ENCODE peak calls at places on chromosomes 16 and 17, in four cellular contexts. One of them, this sample, is unnamed.

GRCh38 chr16:22888791-22889190 is 74.8 kb downstream of the HS3ST2 start:
- DNase-seq in left ventricle myocardium inferior: no peak
- DNase-seq in Panc1: no peak
- DNase-seq in mammary epithelial cell: no peak
- DNase-seq in this sample: no peak

GRCh38 chr17:8359769-8360168 is 16.7 kb downstream of the KRABD2 start:
- DNase-seq in left ventricle myocardium inferior: no peak
- DNase-seq in Panc1: no peak
- DNase-seq in mammary epithelial cell: peak; percentile 71
- DNase-seq in this sample: no peak

GRCh38 chr17:50559674-50560184 is 786 bp upstream of the CACNA1G start:
- DNase-seq in left ventricle myocardium inferior: peak; percentile 42
- DNase-seq in Panc1: no peak
- DNase-seq in mammary epithelial cell: peak; percentile 52
- DNase-seq in this sample: peak; percentile 89

GRCh38 chr16:86239381-86239780 is 270.9 kb upstream of the FOXF1 start:
- DNase-seq in left ventricle myocardium inferior: no peak
- DNase-seq in Panc1: no peak
- DNase-seq in mammary epithelial cell: no peak
- DNase-seq in this sample: no peak

GRCh38 chr17:29581583-29582253 is 7.7 kb downstream of the GIT1 start:
- DNase-seq in left ventricle myocardium inferior: peak; percentile 14
- DNase-seq in Panc1: no peak
- DNase-seq in mammary epithelial cell: peak; percentile 91
- DNase-seq in this sample: peak; percentile 60

GRCh38 chr16:27109666-27110523 is 43.2 kb downstream of the C16orf82 start:
- DNase-seq in left ventricle myocardium inferior: peak; percentile 87
- DNase-seq in Panc1: no peak
- DNase-seq in mammary epithelial cell: peak; percentile 53
- DNase-seq in this sample: no peak

GRCh38 chr17:74330446-74330845 is 4.4 kb downstream of the KIF19 start:
- DNase-seq in left ventricle myocardium inferior: no peak
- DNase-seq in Panc1: no peak
- DNase-seq in mammary epithelial cell: no peak
- DNase-seq in this sample: no peak

GRCh38 chr17:32786169-32786568 is 90.8 kb downstream of the MYO1D start:
- DNase-seq in left ventricle myocardium inferior: no peak
- DNase-seq in Panc1: no peak
- DNase-seq in mammary epithelial cell: no peak
- DNase-seq in this sample: no peak

GRCh38 chr16:68910051-68910450 is 66.7 kb downstream of the TANGO6 start:
- DNase-seq in left ventricle myocardium inferior: no peak
- DNase-seq in Panc1: no peak
- DNase-seq in mammary epithelial cell: no peak
- DNase-seq in this sample: no peak

GRCh38 chr17:36777118-36777517 is 160.2 kb upstream of the LHX1 start:
- DNase-seq in left ventricle myocardium inferior: no peak
- DNase-seq in Panc1: no peak
- DNase-seq in mammary epithelial cell: no peak
- DNase-seq in this sample: no peak

GRCh38 chr16:23952128-23953041 is 116.6 kb downstream of the PRKCB start:
- DNase-seq in left ventricle myocardium inferior: no peak
- DNase-seq in Panc1: no peak
- DNase-seq in mammary epithelial cell: no peak
- DNase-seq in this sample: no peak

GRCh38 chr17:83137523-83137922 is 58.1 kb downstream of the METRNL start:
- DNase-seq in left ventricle myocardium inferior: no peak
- DNase-seq in Panc1: no peak
- DNase-seq in mammary epithelial cell: no peak
- DNase-seq in this sample: no peak

GRCh38 chr17:75978938-75979704 is at the start of the genes ACOX1 and TEN1:
- DNase-seq in left ventricle myocardium inferior: peak; percentile 98
- DNase-seq in Panc1: peak; percentile 64
- DNase-seq in mammary epithelial cell: peak; percentile 94
- DNase-seq in this sample: peak; percentile 98

GRCh38 chr16:68486671-68487495 is 38.6 kb upstream of the SMPD3 start:
- DNase-seq in left ventricle myocardium inferior: no peak
- DNase-seq in Panc1: no peak
- DNase-seq in mammary epithelial cell: no peak
- DNase-seq in this sample: no peak

GRCh38 chr16:21704733-21705132 is 41.0 kb downstream of the OTOA start:
- DNase-seq in left ventricle myocardium inferior: no peak
- DNase-seq in Panc1: no peak
- DNase-seq in mammary epithelial cell: no peak
- DNase-seq in this sample: no peak

GRCh38 chr17:7560172-7561027 is 1.3 kb upstream of the SENP3 start:
- DNase-seq in left ventricle myocardium inferior: peak; percentile 61
- DNase-seq in Panc1: no peak
- DNase-seq in mammary epithelial cell: peak; percentile 70
- DNase-seq in this sample: no peak

GRCh38 chr17:22337467-22337866 is 645.1 kb downstream of the KCNJ18 start:
- DNase-seq in left ventricle myocardium inferior: no peak
- DNase-seq in Panc1: no peak
- DNase-seq in mammary epithelial cell: no peak
- DNase-seq in this sample: no peak

GRCh38 chr16:77335652-77336234 is 99.1 kb downstream of the ADAMTS18 start:
- DNase-seq in left ventricle myocardium inferior: no peak
- DNase-seq in Panc1: no peak
- DNase-seq in mammary epithelial cell: no peak
- DNase-seq in this sample: no peak

GRCh38 chr17:36503456-36504155 is 17.1 kb downstream of the ZNHIT3 start:
- DNase-seq in left ventricle myocardium inferior: no peak
- DNase-seq in Panc1: no peak
- DNase-seq in mammary epithelial cell: no peak
- DNase-seq in this sample: no peak

GRCh38 chr17:7442142-7442541 is 2.7 kb upstream of the CHRNB1 start:
- DNase-seq in left ventricle myocardium inferior: no peak
- DNase-seq in Panc1: no peak
- DNase-seq in mammary epithelial cell: no peak
- DNase-seq in this sample: no peak

GRCh38 chr17:48563867-48564199 is 14.3 kb downstream of the HOXB4 start:
- DNase-seq in left ventricle myocardium inferior: no peak
- DNase-seq in Panc1: no peak
- DNase-seq in mammary epithelial cell: no peak
- DNase-seq in this sample: no peak

GRCh38 chr17:29726721-29727252 is 104.1 kb upstream of the CORO6 start:
- DNase-seq in left ventricle myocardium inferior: no peak
- DNase-seq in Panc1: no peak
- DNase-seq in mammary epithelial cell: no peak
- DNase-seq in this sample: no peak

GRCh38 chr16:79627092-79627491 is 26.6 kb upstream of the MAF start:
- DNase-seq in left ventricle myocardium inferior: no peak
- DNase-seq in Panc1: no peak
- DNase-seq in mammary epithelial cell: no peak
- DNase-seq in this sample: no peak

GRCh38 chr17:357634-358033 is 5.0 kb upstream of the RPH3AL start:
- DNase-seq in left ventricle myocardium inferior: no peak
- DNase-seq in Panc1: no peak
- DNase-seq in mammary epithelial cell: no peak
- DNase-seq in this sample: no peak

GRCh38 chr17:1379930-1380313 is 20.1 kb downstream of the YWHAE start:
- DNase-seq in left ventricle myocardium inferior: no peak
- DNase-seq in Panc1: no peak
- DNase-seq in mammary epithelial cell: peak; percentile 43
- DNase-seq in this sample: no peak
- H3K4me1 ChIP-seq in left ventricle myocardium inferior: peaks cover 100% of the 10 kb centered on the region
- H3K4me1 ChIP-seq in Panc1: peaks cover 51% of the 10 kb centered on the region
- H3K4me1 ChIP-seq in mammary epithelial cell: peaks cover 6% of the 10 kb centered on the region
- H3K4me1 ChIP-seq in this sample: peaks cover 69% of the 10 kb centered on the region

DNA sequence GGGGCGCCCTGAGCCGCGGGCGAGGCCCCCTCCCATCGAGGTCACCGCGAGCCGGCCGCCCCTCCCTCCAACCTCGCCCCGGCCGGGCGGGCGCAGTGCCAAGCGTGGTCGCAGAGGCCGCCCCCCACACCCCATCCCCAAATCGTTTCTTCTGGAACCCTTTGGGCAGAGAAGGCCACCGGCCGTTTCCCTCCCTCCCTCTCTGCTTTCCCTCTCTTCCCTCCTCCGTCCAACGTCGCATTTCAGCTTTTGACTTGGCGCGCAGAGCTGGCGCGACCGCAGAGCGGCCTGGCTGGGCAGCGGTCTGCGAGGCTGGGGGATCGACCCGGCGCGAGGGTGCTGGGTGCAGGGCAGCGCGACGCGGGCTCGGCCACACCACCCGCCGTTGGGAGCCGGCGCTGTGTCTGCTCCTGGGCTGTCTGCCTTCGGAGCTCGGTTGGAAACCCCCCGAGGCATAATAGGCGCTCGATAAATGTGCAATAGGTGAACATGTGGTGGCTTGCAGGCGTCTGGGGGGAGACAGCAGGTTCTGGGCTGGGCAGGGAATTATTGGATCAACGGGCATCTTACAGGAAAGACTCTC is 2.9 kb upstream of the NTN3 start:
- DNase-seq in left ventricle myocardium inferior: no peak
- DNase-seq in Panc1: no peak
- DNase-seq in mammary epithelial cell: peak; percentile 78
- DNase-seq in this sample: no peak
- H3K4me3 ChIP-seq in left ventricle myocardium inferior: peak overlapping the region; percentile 74
- H3K4me3 ChIP-seq in Panc1: peak overlapping the region; percentile 42
- H3K4me3 ChIP-seq in mammary epithelial cell: peak overlapping the region; percentile 53
- H3K4me3 ChIP-seq in this sample: peak overlapping the region; percentile 66

GRCh38 chr17:39769974-39770587 is 32.3 kb downstream of the GRB7 start:
- DNase-seq in left ventricle myocardium inferior: no peak
- DNase-seq in Panc1: peak; percentile 13
- DNase-seq in mammary epithelial cell: peak; percentile 100
- DNase-seq in this sample: no peak

GRCh38 chr17:39774043-39774442 is 36.3 kb downstream of the GRB7 start:
- DNase-seq in left ventricle myocardium inferior: no peak
- DNase-seq in Panc1: no peak
- DNase-seq in mammary epithelial cell: no peak
- DNase-seq in this sample: no peak

GRCh38 chr17:39772415-39772814 is 34.7 kb downstream of the GRB7 start:
- DNase-seq in left ventricle myocardium inferior: no peak
- DNase-seq in Panc1: no peak
- DNase-seq in mammary epithelial cell: no peak
- DNase-seq in this sample: no peak

GRCh38 chr17:39775075-39775474 is 37.3 kb downstream of the GRB7 start:
- DNase-seq in left ventricle myocardium inferior: no peak
- DNase-seq in Panc1: no peak
- DNase-seq in mammary epithelial cell: no peak
- DNase-seq in this sample: no peak

DNA sequence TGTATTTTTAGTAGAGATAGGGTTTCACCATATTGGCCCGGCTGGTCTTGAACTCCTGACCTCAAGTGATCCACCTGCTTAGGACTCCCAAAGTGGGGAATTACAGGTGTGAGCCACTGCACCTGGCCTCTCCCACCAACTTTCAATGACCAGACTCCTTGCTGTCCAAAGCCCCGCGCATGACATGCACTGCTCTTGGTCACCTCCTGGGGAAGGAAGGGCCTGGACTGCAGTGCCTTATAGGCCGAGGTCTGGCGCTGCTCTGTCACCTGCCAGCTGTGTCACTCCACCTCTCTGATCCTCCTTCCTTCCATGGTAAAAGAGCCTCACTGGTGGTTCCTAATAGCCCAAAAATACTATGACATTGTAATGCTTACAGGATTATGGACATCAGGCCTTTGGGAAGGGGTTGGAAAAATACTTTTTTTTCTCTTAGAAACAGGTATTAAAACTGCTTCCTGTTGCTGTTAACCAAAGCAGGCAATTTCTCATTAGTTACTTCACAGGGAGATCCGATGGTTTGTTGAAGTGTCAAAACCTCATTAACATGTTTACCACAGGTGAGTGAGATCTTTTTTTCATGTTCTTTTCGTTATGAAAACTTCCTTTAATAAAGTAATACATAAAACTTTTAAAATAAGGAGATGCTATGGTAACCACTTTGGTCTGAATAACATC is 35.4 kb downstream of the GRB7 start:
- DNase-seq in left ventricle myocardium inferior: no peak
- DNase-seq in Panc1: no peak
- DNase-seq in mammary epithelial cell: no peak
- DNase-seq in this sample: no peak
- H3K27me3 ChIP-seq in left ventricle myocardium inferior: peaks cover 64% of the 10 kb centered on the region
- H3K27me3 ChIP-seq in Panc1: peaks cover 12% of the 10 kb centered on the region
- H3K27me3 ChIP-seq in mammary epithelial cell: peaks cover 41% of the 10 kb centered on the region
- H3K27me3 ChIP-seq in this sample: no peaks in the 10 kb centered on the region

GRCh38 chr17:73027130-73027741 is 65.3 kb downstream of the SLC39A11 start:
- DNase-seq in left ventricle myocardium inferior: no peak
- DNase-seq in Panc1: no peak
- DNase-seq in mammary epithelial cell: no peak
- DNase-seq in this sample: no peak
- H3K4me1 ChIP-seq in left ventricle myocardium inferior: peaks cover 7% of the 10 kb centered on the region
- H3K4me1 ChIP-seq in Panc1: no peaks in the 10 kb centered on the region
- H3K4me1 ChIP-seq in mammary epithelial cell: no peaks in the 10 kb centered on the region
- H3K4me1 ChIP-seq in this sample: no peaks in the 10 kb centered on the region

DNA sequence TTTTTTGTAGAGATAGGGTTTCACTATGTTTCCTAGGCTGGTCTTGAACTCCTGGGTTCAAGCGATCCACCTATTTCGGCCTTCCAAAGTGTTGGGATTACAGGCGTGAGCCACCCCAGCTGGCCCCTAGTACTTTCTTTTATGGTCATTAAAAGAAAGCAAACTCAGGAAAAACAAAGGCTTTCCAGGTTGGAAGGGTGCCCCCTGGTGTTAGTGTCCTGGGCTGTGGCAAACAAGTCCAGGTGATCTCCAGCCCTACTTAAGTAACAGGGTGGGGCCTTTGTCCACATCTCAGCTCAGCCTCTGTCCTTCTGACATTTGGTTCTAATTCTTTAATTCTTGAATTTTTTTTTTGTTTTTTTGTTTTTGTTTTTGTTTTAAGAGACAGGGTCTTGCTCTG is 6.9 kb downstream of the IGFBP4 start:
- DNase-seq in left ventricle myocardium inferior: no peak
- DNase-seq in Panc1: no peak
- DNase-seq in mammary epithelial cell: peak; percentile 39
- DNase-seq in this sample: no peak
- H3K4me3 ChIP-seq in left ventricle myocardium inferior: peak overlapping the region; percentile 90
- H3K4me3 ChIP-seq in Panc1: no peak overlapping the region
- H3K4me3 ChIP-seq in mammary epithelial cell: no peak overlapping the region
- H3K4me3 ChIP-seq in this sample: no peak overlapping the region

GRCh38 chr16:57950382-57950781 is 20.5 kb downstream of the CNGB1 start:
- DNase-seq in left ventricle myocardium inferior: no peak
- DNase-seq in Panc1: no peak
- DNase-seq in mammary epithelial cell: no peak
- DNase-seq in this sample: no peak
- H3K27me3 ChIP-seq in left ventricle myocardium inferior: peaks cover 22% of the 10 kb centered on the region
- H3K27me3 ChIP-seq in Panc1: no peaks in the 10 kb centered on the region
- H3K27me3 ChIP-seq in mammary epithelial cell: no peaks in the 10 kb centered on the region
- H3K27me3 ChIP-seq in this sample: no peaks in the 10 kb centered on the region

DNA sequence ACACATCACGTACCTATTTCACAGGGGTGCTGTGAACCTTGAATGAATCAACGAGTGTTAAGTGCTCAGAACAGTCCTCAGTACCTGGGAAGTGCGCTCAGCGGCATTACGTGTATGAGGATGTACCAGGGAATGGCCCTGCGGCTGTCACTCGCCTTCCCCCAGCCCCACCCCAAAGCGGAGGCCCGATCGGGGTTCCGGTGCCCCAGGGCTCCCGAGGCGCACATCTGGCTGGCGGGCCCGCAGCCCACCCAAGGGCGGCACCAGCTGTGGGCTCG is 17.6 kb downstream of the ZNF423 start:
- DNase-seq in left ventricle myocardium inferior: no peak
- DNase-seq in Panc1: no peak
- DNase-seq in mammary epithelial cell: no peak
- DNase-seq in this sample: no peak
- H3K4me1 ChIP-seq in left ventricle myocardium inferior: peaks cover 76% of the 10 kb centered on the region
- H3K4me1 ChIP-seq in Panc1: no peaks in the 10 kb centered on the region
- H3K4me1 ChIP-seq in mammary epithelial cell: no peaks in the 10 kb centered on the region
- H3K4me1 ChIP-seq in this sample: peaks cover 56% of the 10 kb centered on the region